ENCODE peak calls at places on chromosomes 5 and 9, in ten cellular contexts. O is SK-N-MC; Z is Peyer's patch; Y is pancreas; X is heart left ventricle; T is endodermal cell; S is tibial artery; C is GM23338; G is tibial nerve; V is CD8-positive, alpha-beta memory T cell. E is an unnamed sample.

GRCh38 chr9:80679920-80680319 is 1009.4 kb downstream of the TLE1 start:
- DNase-seq in O (no peak), Z (no peak), Y (no peak), X (no peak), T (no peak), S (no peak), C (no peak), G (no peak), V (no peak), E (no peak)

GRCh38 chr5:22852807-22853670 is at the start of gene CDH12:
- DNase-seq in O (no peak), Z (no peak), Y (no peak), X (no peak), T (peak), S (no peak), C (peak), G (no peak), V (no peak), E (no peak)

GRCh38 chr5:178786859-178787499 is 56.5 kb upstream of the ZNF354A start:
- DNase-seq in O (no peak), Z (no peak), Y (no peak), X (no peak), T (peak), S (no peak), C (no peak), G (no peak), V (no peak), E (no peak)

GRCh38 chr5:6556089-6556801 is 76.6 kb downstream of the NSUN2 start:
- DNase-seq in O (no peak), Z (no peak), Y (no peak), X (no peak), T (no peak), S (no peak), C (no peak), G (no peak), V (no peak), E (no peak)

GRCh38 chr9:27179245-27179870 is 70.3 kb downstream of the TEK start:
- DNase-seq in O (no peak), Z (no peak), Y (no peak), X (no peak), T (no peak), S (no peak), C (no peak), G (no peak), V (no peak), E (no peak)

GRCh38 chr9:93577045-93577939 is 908 bp downstream of the PHF2 start:
- DNase-seq in O (no peak), Z (peak), Y (no peak), X (peak), T (peak), S (no peak), C (peak), G (no peak), V (no peak), E (no peak)

GRCh38 chr5:125485003-125485641 is 738.7 kb upstream of the ZNF608 start:
- DNase-seq in O (peak), Z (peak), Y (no peak), X (peak), T (peak), S (peak), C (peak), G (peak), V (no peak), E (no peak)

GRCh38 chr9:93843396-93843795 is 111.8 kb downstream of the BARX1 start:
- DNase-seq in O (no peak), Z (no peak), Y (no peak), X (no peak), T (no peak), S (no peak), C (no peak), G (no peak), V (no peak), E (no peak)

GRCh38 chr5:149201121-149201637 is 59.9 kb downstream of the ABLIM3 start:
- DNase-seq in O (no peak), Z (no peak), Y (no peak), X (no peak), T (no peak), S (no peak), C (no peak), G (no peak), V (no peak), E (no peak)

GRCh38 chr9:78599939-78600338 is 303.0 kb downstream of the PSAT1 start:
- DNase-seq in O (no peak), Z (no peak), Y (no peak), X (no peak), T (no peak), S (no peak), C (no peak), G (no peak), V (no peak), E (no peak)

GRCh38 chr5:131635755-131636479 is 888 bp upstream of the RAPGEF6 start:
- DNase-seq in O (no peak), Z (no peak), Y (no peak), X (no peak), T (no peak), S (no peak), C (peak), G (no peak), V (no peak), E (no peak)

GRCh38 chr9:86298873-86299272 is 16.5 kb upstream of the ISCA1 start:
- DNase-seq in O (no peak), Z (no peak), Y (no peak), X (no peak), T (no peak), S (no peak), C (no peak), G (no peak), V (no peak), E (no peak)

DNA sequence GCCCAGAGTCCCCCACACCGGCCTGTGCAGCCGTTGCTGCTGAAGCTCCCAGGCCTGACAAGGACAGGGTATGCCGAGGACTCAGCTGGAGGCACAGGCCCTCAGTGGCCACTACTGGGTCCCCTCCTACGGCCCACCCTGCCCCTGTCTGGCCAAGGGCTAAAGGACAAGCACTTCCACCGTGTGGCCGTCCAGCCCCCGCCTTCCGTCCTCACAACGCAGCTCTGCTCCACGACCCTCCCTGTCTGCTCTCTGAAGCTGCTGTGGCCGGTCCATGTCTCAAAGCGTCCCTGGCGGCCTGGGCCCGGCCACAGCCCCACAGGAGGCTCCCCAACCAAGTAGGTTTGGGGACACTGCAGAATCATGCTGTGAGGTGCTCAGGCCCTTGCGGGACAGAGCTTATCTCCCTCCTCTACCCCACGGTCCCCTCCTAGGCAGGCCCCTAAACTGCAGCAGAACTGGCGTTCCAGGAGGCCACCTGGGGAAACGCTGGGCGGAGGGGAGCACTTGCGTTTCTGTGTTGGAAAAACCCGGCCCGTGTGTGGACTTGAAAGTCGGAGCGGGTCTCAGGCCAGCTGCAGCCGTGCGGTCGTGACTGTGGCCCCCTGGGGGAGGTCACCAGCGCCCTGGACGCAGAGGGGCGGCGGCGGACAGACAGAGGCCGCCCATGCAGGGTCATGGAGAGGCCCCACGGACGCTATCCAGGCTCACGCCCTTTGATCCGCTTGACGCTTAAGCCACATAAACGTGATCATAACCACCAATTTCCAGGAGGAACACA is 45.6 kb downstream of the NKD2 start:
- DNase-seq in O (no peak), Z (no peak), Y (no peak), X (no peak), T (no peak), S (no peak), C (peak), G (no peak), V (no peak), E (no peak)
- H3K27ac ChIP-seq in O (no peak), Z (peak), Y (no peak), X (peak), T (peak), S (no peak), C (no peak), G (no peak), V (no peak), E (no peak)

GRCh38 chr5:173922527-173922926 is 34.4 kb downstream of the CPEB4 start:
- DNase-seq in O (no peak), Z (no peak), Y (no peak), X (no peak), T (no peak), S (no peak), C (no peak), G (no peak), V (no peak), E (no peak)

GRCh38 chr5:173917788-173918786 is 29.9 kb downstream of the CPEB4 start:
- DNase-seq in O (peak), Z (peak), Y (no peak), X (peak), T (peak), S (peak), C (peak), G (no peak), V (peak), E (no peak)

GRCh38 chr5:173920024-173920753 is 32.0 kb downstream of the CPEB4 start:
- DNase-seq in O (no peak), Z (no peak), Y (no peak), X (no peak), T (no peak), S (no peak), C (no peak), G (no peak), V (no peak), E (no peak)

GRCh38 chr5:173920866-173921265 is 32.7 kb downstream of the CPEB4 start:
- DNase-seq in O (no peak), Z (no peak), Y (no peak), X (no peak), T (no peak), S (no peak), C (no peak), G (no peak), V (no peak), E (no peak)

DNA sequence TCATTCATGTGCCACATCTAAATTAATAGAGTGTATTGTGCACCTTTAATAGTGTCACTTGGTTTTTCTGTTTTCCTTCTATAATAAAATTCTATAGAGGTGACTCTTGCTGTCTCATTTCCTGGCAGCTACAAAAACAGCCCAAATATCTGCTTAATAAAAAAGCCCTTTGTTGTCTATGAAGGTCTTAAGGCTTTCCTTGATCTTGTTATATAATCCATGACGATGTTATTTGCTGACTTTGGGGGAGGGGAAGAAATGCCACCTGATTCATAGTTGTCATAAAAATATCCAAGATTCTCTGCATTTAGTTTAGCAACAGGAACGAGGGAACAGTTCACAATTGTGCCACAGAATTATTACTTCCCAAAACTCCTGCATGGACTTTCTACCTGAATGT is 31.3 kb downstream of the CPEB4 start:
- DNase-seq in O (no peak), Z (no peak), Y (no peak), X (no peak), T (no peak), S (no peak), C (no peak), G (no peak), V (no peak), E (no peak)
- H3K4me3 ChIP-seq in O (peak), Z (no peak), Y (no peak), X (no peak), T (no peak), S (no peak), C (peak), G (no peak), V (no peak), E (no peak)

GRCh38 chr9:4657426-4658159 is 4.5 kb upstream of the PLPP6 start:
- DNase-seq in O (no peak), Z (no peak), Y (no peak), X (no peak), T (no peak), S (no peak), C (no peak), G (no peak), V (no peak), E (no peak)

GRCh38 chr9:4654084-4654483 is 8.0 kb upstream of the PLPP6 start:
- DNase-seq in O (no peak), Z (no peak), Y (no peak), X (no peak), T (no peak), S (no peak), C (no peak), G (no peak), V (no peak), E (no peak)

GRCh38 chr9:4656621-4657020 is 5.5 kb upstream of the PLPP6 start:
- DNase-seq in O (no peak), Z (no peak), Y (no peak), X (no peak), T (no peak), S (no peak), C (no peak), G (no peak), V (no peak), E (no peak)

DNA sequence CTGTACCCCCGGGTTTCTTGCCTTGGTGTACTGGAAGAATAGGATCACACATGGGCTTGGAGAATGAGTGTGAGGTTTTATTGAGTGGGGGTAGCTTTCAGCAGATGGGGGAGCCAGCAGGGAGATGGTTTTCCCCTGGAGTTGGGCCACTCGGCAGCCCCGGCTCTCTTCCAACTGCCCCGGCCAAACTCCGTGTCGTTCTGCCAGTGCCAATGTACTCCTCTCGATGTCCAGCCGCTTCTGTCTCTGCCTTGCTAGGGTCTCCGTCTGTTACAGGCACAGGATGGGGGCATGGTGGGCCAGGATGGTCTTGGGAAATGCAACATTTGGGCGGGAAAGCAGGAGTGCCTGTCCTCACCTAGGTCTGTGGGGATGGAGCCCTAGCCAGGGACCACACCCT is 7.6 kb upstream of the PLPP6 start:
- DNase-seq in O (no peak), Z (no peak), Y (no peak), X (no peak), T (no peak), S (no peak), C (no peak), G (no peak), V (no peak), E (no peak)
- H3K27ac ChIP-seq in O (peak), Z (no peak), Y (no peak), X (no peak), T (no peak), S (no peak), C (no peak), G (no peak), V (peak), E (no peak)

DNA sequence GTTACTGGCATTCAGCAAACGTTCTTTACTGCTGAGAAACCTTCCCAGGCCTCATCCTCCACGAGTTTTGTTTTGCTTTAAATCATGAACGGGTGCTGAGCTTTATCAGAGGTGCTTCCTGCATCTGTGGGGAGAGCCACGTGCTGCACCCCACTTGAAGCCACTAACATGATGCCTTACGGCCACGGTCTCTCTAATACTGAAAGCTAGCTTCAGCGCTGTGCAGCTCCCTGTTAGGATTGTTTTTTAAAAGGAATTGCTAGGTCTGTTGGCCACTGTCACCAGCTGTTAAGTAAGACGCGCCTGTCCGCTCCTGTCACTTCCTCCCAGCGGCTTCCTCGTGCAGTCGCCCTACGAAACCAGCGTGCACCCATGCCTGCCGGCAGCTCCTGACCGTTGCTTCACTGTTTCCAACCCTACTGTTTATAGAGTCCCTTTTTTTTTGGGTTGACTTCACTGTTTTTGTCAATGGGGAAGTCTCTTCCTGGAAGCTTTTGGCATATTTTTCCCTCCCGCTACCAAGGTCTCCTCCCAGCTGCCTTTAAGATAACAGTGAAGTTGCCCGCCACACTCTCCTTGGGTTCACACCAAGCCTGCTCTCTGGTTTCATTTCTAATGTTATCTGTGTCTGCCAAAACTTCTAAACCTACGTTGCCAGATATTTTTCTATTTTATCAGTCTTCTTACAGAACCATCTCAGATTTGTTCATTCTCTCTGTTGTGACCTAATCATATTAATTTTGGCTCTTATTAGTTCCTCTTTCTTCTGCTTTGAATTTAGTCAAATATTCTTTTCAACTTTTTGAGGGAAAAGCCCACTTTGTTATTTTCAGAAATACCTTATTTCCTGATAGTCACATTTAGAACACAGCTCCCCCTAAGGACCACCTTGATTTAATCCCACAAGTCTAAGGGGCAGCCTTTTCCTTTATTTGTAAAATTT is 20.2 kb downstream of the LPCAT1 start:
- DNase-seq in O (no peak), Z (peak), Y (no peak), X (peak), T (no peak), S (peak), C (no peak), G (no peak), V (no peak), E (no peak)
- H3K4me3 ChIP-seq in O (no peak), Z (peak), Y (no peak), X (no peak), T (no peak), S (no peak), C (no peak), G (no peak), V (no peak), E (no peak)

GRCh38 chr9:95757026-95757425 is 118.5 kb upstream of the ERCC6L2 start:
- DNase-seq in O (peak), Z (no peak), Y (no peak), X (no peak), T (no peak), S (no peak), C (no peak), G (no peak), V (no peak), E (no peak)
- H3K27ac ChIP-seq in O (peak), Z (peak), Y (no peak), X (no peak), T (no peak), S (peak), C (no peak), G (peak), V (no peak), E (peak)

DNA sequence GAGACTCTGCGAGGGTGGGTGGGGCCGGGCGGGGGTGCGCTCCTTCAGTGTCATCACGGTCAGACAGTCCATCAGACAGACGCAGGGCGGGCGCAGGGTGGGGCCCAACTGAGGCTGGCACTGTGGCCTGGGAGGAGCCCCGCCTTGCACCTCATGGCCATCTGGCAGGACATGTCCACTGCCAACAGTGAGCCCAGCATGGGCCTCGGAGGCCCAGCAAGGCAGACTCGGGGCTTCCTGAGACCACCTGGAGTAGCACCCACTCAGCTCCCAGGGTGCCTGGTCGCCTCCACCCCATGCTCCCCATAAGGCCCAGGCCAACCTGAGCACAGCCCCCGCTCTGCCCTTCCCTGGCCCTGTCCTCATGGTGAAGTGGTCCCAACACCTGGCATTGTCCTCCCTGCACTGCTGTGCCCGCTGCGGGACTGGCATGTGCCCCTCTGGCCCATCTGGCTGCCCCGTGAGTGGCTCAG is 8.5 kb upstream of the GPSM1 start:
- DNase-seq in O (no peak), Z (no peak), Y (no peak), X (no peak), T (no peak), S (no peak), C (no peak), G (no peak), V (no peak), E (no peak)
- H3K4me3 ChIP-seq in O (no peak), Z (no peak), Y (no peak), X (no peak), T (no peak), S (no peak), C (no peak), G (no peak), V (no peak), E (no peak)

DNA sequence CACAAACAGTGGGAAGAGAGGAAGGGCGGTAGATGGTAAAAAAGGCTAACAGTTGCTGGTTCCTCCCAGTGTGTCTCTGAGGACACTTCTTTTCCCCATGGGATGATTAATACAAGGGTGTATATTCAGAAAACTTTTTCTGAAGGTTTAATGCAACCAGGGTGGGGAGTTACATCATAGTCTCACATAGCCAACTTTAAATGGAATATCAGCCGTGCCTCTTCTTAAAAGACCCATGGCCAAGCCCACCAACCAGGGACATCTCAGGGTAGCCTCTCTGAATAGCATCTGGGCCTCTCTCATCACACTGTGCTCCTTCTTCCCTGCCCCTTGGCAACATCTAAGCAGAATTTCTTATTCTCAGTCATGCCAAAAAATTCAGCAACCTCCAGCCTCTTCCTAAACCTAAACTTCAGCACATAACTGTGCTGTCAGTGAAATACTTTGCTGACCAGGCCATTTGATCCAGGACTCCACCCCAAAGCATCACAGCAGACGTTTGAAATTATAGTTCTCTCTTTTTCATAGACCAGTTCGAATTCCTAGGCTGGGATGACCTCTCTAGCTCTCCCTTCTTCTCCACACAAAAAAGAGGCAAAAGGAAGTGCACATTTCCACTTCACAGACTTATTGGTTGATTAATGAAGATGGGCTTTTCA is 85.3 kb upstream of the RAI14 start:
- DNase-seq in O (no peak), Z (no peak), Y (no peak), X (no peak), T (no peak), S (no peak), C (no peak), G (no peak), V (no peak), E (no peak)
- H3K27ac ChIP-seq in O (no peak), Z (no peak), Y (no peak), X (no peak), T (no peak), S (no peak), C (no peak), G (peak), V (no peak), E (no peak)

GRCh38 chr9:137086531-137087408 is at the start of gene MAN1B1:
- DNase-seq in O (peak), Z (peak), Y (peak), X (peak), T (peak), S (peak), C (peak), G (peak), V (peak), E (peak)
- H3K4me3 ChIP-seq in O (peak), Z (peak), Y (peak), X (peak), T (peak), S (peak), C (peak), G (peak), V (peak), E (peak)